ENCODE peak calls at places on chromosome 19, in nine cellular contexts. I is uterus, R is progenitor cell of endocrine pancreas, H is upper lobe of right lung, P is neural progenitor cell, V is tibial nerve, G is kidney epithelial cell, Y is AG09309, Q is GM12865. J is an unnamed sample.

GRCh38 chr19:15629003-15629880 is 11.5 kb upstream of the CYP4F3 start:
- DNase-seq in I (peak; percentile 58), R (no peak), H (peak; percentile 91), P (peak; percentile 5), V (peak; percentile 88), G (no peak), Y (peak; percentile 1), Q (peak; percentile 78), J (peak; percentile 97)

GRCh38 chr19:48489608-48490216 is 20.5 kb downstream of the CYTH2 start:
- DNase-seq in I (peak; percentile 64), R (peak; percentile 81), H (peak; percentile 90), P (peak; percentile 85), V (peak; percentile 64), G (no peak), Y (no peak), Q (peak; percentile 86), J (peak; percentile 58)

GRCh38 chr19:30136591-30136990 is 194.6 kb downstream of the URI1 start:
- DNase-seq in I (no peak), R (no peak), H (no peak), P (no peak), V (no peak), G (no peak), Y (no peak), Q (no peak), J (no peak)

GRCh38 chr19:1284293-1284978 is 1.2 kb upstream of the EFNA2 start:
- DNase-seq in I (no peak), R (no peak), H (no peak), P (no peak), V (no peak), G (no peak), Y (no peak), Q (no peak), J (no peak)

GRCh38 chr19:36028313-36029041 is 4.2 kb downstream of the CLIP3 start:
- DNase-seq in I (no peak), R (no peak), H (no peak), P (no peak), V (no peak), G (no peak), Y (no peak), Q (no peak), J (no peak)

GRCh38 chr19:55647732-55648656 is at the start of gene CCDC106:
- DNase-seq in I (peak; percentile 78), R (peak; percentile 50), H (peak; percentile 86), P (peak; percentile 90), V (peak; percentile 63), G (no peak), Y (no peak), Q (peak; percentile 80), J (no peak)

GRCh38 chr19:42514449-42514848 is 13.8 kb downstream of the CEACAM1 start:
- DNase-seq in I (no peak), R (no peak), H (no peak), P (no peak), V (no peak), G (no peak), Y (no peak), Q (no peak), J (no peak)

GRCh38 chr19:10112037-10112751 is 701 bp downstream of the P2RY11 start:
- DNase-seq in I (no peak), R (no peak), H (peak; percentile 79), P (no peak), V (no peak), G (no peak), Y (no peak), Q (peak; percentile 57), J (no peak)

GRCh38 chr19:47247308-47247990 is 8.9 kb upstream of the CCDC9 start:
- DNase-seq in I (peak; percentile 77), R (peak; percentile 66), H (peak; percentile 90), P (peak; percentile 82), V (peak; percentile 79), G (no peak), Y (no peak), Q (peak; percentile 83), J (peak; percentile 63)

GRCh38 chr19:913080-913748 is at the start of gene R3HDM4:
- DNase-seq in I (peak; percentile 70), R (peak; percentile 62), H (peak; percentile 93), P (peak; percentile 86), V (peak; percentile 67), G (no peak), Y (no peak), Q (peak; percentile 82), J (peak; percentile 46)

GRCh38 chr19:7888145-7888825 is at the start of gene LRRC8E:
- DNase-seq in I (no peak), R (peak; percentile 69), H (peak; percentile 90), P (peak; percentile 83), V (no peak), G (no peak), Y (no peak), Q (no peak), J (no peak)

GRCh38 chr19:46913198-46913851 is 52.5 kb downstream of the ARHGAP35 start:
- DNase-seq in I (no peak), R (no peak), H (no peak), P (no peak), V (no peak), G (no peak), Y (no peak), Q (no peak), J (no peak)

GRCh38 chr19:29293736-29294342 is 80.9 kb upstream of the UQCRFS1 start:
- DNase-seq in I (no peak), R (no peak), H (peak; percentile 49), P (no peak), V (no peak), G (no peak), Y (no peak), Q (no peak), J (no peak)

GRCh38 chr19:46984077-46985010 is 35.3 kb upstream of the NPAS1 start:
- DNase-seq in I (peak; percentile 62), R (no peak), H (no peak), P (no peak), V (peak; percentile 43), G (no peak), Y (peak; percentile 42), Q (no peak), J (no peak)

GRCh38 chr19:41688687-41689086 is 617 bp upstream of the CEACAM7 start:
- DNase-seq in I (no peak), R (no peak), H (no peak), P (no peak), V (no peak), G (no peak), Y (no peak), Q (no peak), J (no peak)

GRCh38 chr19:2315818-2316353 is 7.9 kb upstream of the LINGO3 start:
- DNase-seq in I (no peak), R (peak; percentile 53), H (peak; percentile 86), P (peak; percentile 86), V (peak; percentile 53), G (no peak), Y (no peak), Q (peak; percentile 68), J (no peak)

GRCh38 chr19:1133471-1133929 is 29.7 kb downstream of the GPX4 start:
- DNase-seq in I (no peak), R (no peak), H (no peak), P (no peak), V (no peak), G (no peak), Y (no peak), Q (peak; percentile 91), J (no peak)

GRCh38 chr19:45069056-45069455 is 7.2 kb downstream of the ZNF296 start:
- DNase-seq in I (no peak), R (no peak), H (no peak), P (peak; percentile 33), V (no peak), G (no peak), Y (no peak), Q (no peak), J (no peak)

DNA sequence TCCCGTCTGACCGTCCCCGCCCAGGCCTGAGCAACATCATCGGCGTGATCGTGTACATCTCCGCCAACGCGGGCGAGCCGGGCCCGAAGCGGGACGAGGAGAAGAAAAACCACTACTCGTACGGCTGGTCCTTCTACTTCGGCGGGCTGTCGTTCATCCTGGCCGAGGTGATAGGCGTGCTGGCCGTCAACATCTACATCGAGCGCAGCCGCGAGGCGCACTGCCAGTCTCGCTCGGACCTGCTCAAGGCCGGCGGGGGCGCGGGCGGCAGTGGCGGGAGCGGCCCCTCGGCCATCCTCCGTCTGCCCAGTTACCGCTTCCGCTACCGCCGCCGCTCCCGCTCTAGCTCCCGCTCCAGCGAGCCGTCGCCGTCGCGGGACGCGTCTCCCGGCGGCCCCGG is 9.4 kb upstream of the CACNG6 start:
- DNase-seq in I (no peak), R (peak; percentile 24), H (no peak), P (peak; percentile 65), V (no peak), G (no peak), Y (no peak), Q (no peak), J (no peak)
- TF ChIP-seq CTCF in I (no peak), R (no peak), H (no peak), P (no peak), V (no peak), G (no peak), Y (no peak), Q (no peak), J (no peak)

GRCh38 chr19:40549007-40549708 is 27.5 kb upstream of the SHKBP1 start:
- DNase-seq in I (peak; percentile 52), R (peak; percentile 82), H (peak; percentile 84), P (peak; percentile 96), V (peak; percentile 24), G (no peak), Y (no peak), Q (peak; percentile 75), J (peak; percentile 40)
- TF ChIP-seq CTCF in I (peak; percentile 48), R (peak; percentile 62), H (peak; percentile 47), P (peak; percentile 70), V (peak; percentile 33), G (peak; percentile 46), Y (peak; percentile 43), Q (peak; percentile 58), J (no peak)

GRCh38 chr19:27775395-27775794 is 1437.6 kb downstream of the UQCRFS1 start:
- DNase-seq in I (no peak), R (no peak), H (no peak), P (no peak), V (no peak), G (no peak), Y (no peak), Q (no peak), J (no peak)

GRCh38 chr19:27776020-27776419 is 1436.9 kb downstream of the UQCRFS1 start:
- DNase-seq in I (no peak), R (no peak), H (no peak), P (no peak), V (no peak), G (no peak), Y (no peak), Q (no peak), J (no peak)

GRCh38 chr19:27774827-27775226 is 1438.1 kb downstream of the UQCRFS1 start:
- DNase-seq in I (no peak), R (no peak), H (no peak), P (no peak), V (no peak), G (no peak), Y (no peak), Q (peak; percentile 30), J (no peak)

GRCh38 chr19:27773318-27774094 is 1439.4 kb downstream of the UQCRFS1 start:
- DNase-seq in I (no peak), R (no peak), H (no peak), P (no peak), V (no peak), G (no peak), Y (no peak), Q (no peak), J (no peak)

GRCh38 chr19:27774337-27774736 is 1438.6 kb downstream of the UQCRFS1 start:
- DNase-seq in I (no peak), R (no peak), H (no peak), P (no peak), V (no peak), G (no peak), Y (no peak), Q (no peak), J (no peak)
- TF ChIP-seq CTCF in I (no peak), R (no peak), H (peak; percentile 4), P (no peak), V (no peak), G (peak; percentile 35), Y (peak; percentile 31), Q (peak; percentile 15), J (no peak)

GRCh38 chr19:3343619-3344502 is 22.5 kb upstream of the NFIC start:
- DNase-seq in I (peak; percentile 88), R (no peak), H (peak; percentile 92), P (no peak), V (peak; percentile 90), G (no peak), Y (peak; percentile 76), Q (peak; percentile 83), J (peak; percentile 69)
- TF ChIP-seq CTCF in I (no peak), R (no peak), H (peak; percentile 26), P (no peak), V (no peak), G (no peak), Y (peak; percentile 28), Q (peak; percentile 0), J (no peak)